ENCODE peak calls at places on chromosomes 1 and 21, in seven cellular contexts. One of them, this sample, is unnamed.
A peak's percentile ranks its signal among the peaks of the same experiment; 100 is the strongest.

GRCh38 chr1:246301553-246302250 is 205.4 kb downstream of the SMYD3 start:
- DNase-seq in HL-60: no peak
- DNase-seq in activated CD8-positive, alpha-beta T cell treated with anti-CD3 and anti-CD28 coated beads for 36 hours: no peak
- DNase-seq in AG09309: no peak
- DNase-seq in omental fat pad: no peak
- DNase-seq in progenitor cell of endocrine pancreas: no peak
- DNase-seq in adrenal gland: no peak
- DNase-seq in this sample: no peak

GRCh38 chr1:70200065-70200464 is 5.3 kb downstream of the LRRC40 start:
- DNase-seq in progenitor cell of endocrine pancreas: no peak
- DNase-seq in AG09309: no peak
- DNase-seq in activated CD8-positive, alpha-beta T cell treated with anti-CD3 and anti-CD28 coated beads for 36 hours: no peak
- DNase-seq in omental fat pad: no peak
- DNase-seq in HL-60: no peak
- DNase-seq in adrenal gland: no peak
- DNase-seq in this sample: no peak

GRCh38 chr1:245501635-245502034 is 346.9 kb downstream of the KIF26B start:
- DNase-seq in HL-60: peak; percentile 41
- DNase-seq in adrenal gland: no peak
- DNase-seq in AG09309: no peak
- DNase-seq in omental fat pad: no peak
- DNase-seq in activated CD8-positive, alpha-beta T cell treated with anti-CD3 and anti-CD28 coated beads for 36 hours: no peak
- DNase-seq in progenitor cell of endocrine pancreas: no peak
- DNase-seq in this sample: no peak

GRCh38 chr1:93704063-93704462 is 22.4 kb upstream of the BCAR3 start:
- DNase-seq in adrenal gland: no peak
- DNase-seq in HL-60: no peak
- DNase-seq in progenitor cell of endocrine pancreas: no peak
- DNase-seq in AG09309: no peak
- DNase-seq in omental fat pad: no peak
- DNase-seq in activated CD8-positive, alpha-beta T cell treated with anti-CD3 and anti-CD28 coated beads for 36 hours: no peak
- DNase-seq in this sample: no peak

GRCh38 chr1:111789077-111789476 is 33.4 kb downstream of the DDX20 start:
- DNase-seq in HL-60: peak; percentile 13
- DNase-seq in progenitor cell of endocrine pancreas: no peak
- DNase-seq in adrenal gland: no peak
- DNase-seq in AG09309: peak; percentile 8
- DNase-seq in activated CD8-positive, alpha-beta T cell treated with anti-CD3 and anti-CD28 coated beads for 36 hours: no peak
- DNase-seq in omental fat pad: no peak
- DNase-seq in this sample: no peak

GRCh38 chr1:31755850-31756492 is 8.2 kb downstream of the ADGRB2 start:
- DNase-seq in adrenal gland: no peak
- DNase-seq in progenitor cell of endocrine pancreas: no peak
- DNase-seq in HL-60: no peak
- DNase-seq in omental fat pad: no peak
- DNase-seq in AG09309: no peak
- DNase-seq in activated CD8-positive, alpha-beta T cell treated with anti-CD3 and anti-CD28 coated beads for 36 hours: no peak
- DNase-seq in this sample: no peak

GRCh38 chr1:199786695-199787094 is 240.8 kb upstream of the NR5A2 start:
- DNase-seq in progenitor cell of endocrine pancreas: no peak
- DNase-seq in activated CD8-positive, alpha-beta T cell treated with anti-CD3 and anti-CD28 coated beads for 36 hours: no peak
- DNase-seq in omental fat pad: no peak
- DNase-seq in adrenal gland: no peak
- DNase-seq in AG09309: no peak
- DNase-seq in HL-60: no peak
- DNase-seq in this sample: no peak

GRCh38 chr1:226912587-226913176 is 27.4 kb upstream of the COQ8A start:
- DNase-seq in omental fat pad: no peak
- DNase-seq in HL-60: peak; percentile 11
- DNase-seq in activated CD8-positive, alpha-beta T cell treated with anti-CD3 and anti-CD28 coated beads for 36 hours: peak; percentile 69
- DNase-seq in AG09309: no peak
- DNase-seq in adrenal gland: peak; percentile 73
- DNase-seq in progenitor cell of endocrine pancreas: peak; percentile 58
- DNase-seq in this sample: peak; percentile 54

GRCh38 chr1:171786534-171786933 is 5.1 kb downstream of the METTL13 start:
- DNase-seq in progenitor cell of endocrine pancreas: no peak
- DNase-seq in HL-60: no peak
- DNase-seq in omental fat pad: no peak
- DNase-seq in AG09309: no peak
- DNase-seq in activated CD8-positive, alpha-beta T cell treated with anti-CD3 and anti-CD28 coated beads for 36 hours: no peak
- DNase-seq in adrenal gland: no peak
- DNase-seq in this sample: no peak

GRCh38 chr1:35852241-35852640 is 30.8 kb upstream of the AGO1 start:
- DNase-seq in progenitor cell of endocrine pancreas: no peak
- DNase-seq in adrenal gland: no peak
- DNase-seq in HL-60: no peak
- DNase-seq in AG09309: no peak
- DNase-seq in activated CD8-positive, alpha-beta T cell treated with anti-CD3 and anti-CD28 coated beads for 36 hours: no peak
- DNase-seq in omental fat pad: no peak
- DNase-seq in this sample: no peak

GRCh38 chr1:26276432-26276838 is 3.5 kb upstream of the SH3BGRL3 start:
- DNase-seq in omental fat pad: no peak
- DNase-seq in HL-60: no peak
- DNase-seq in progenitor cell of endocrine pancreas: no peak
- DNase-seq in activated CD8-positive, alpha-beta T cell treated with anti-CD3 and anti-CD28 coated beads for 36 hours: no peak
- DNase-seq in AG09309: no peak
- DNase-seq in adrenal gland: no peak
- DNase-seq in this sample: no peak

GRCh38 chr1:213759359-213760181 is 228.2 kb upstream of the PROX1 start:
- DNase-seq in HL-60: no peak
- DNase-seq in AG09309: no peak
- DNase-seq in progenitor cell of endocrine pancreas: no peak
- DNase-seq in activated CD8-positive, alpha-beta T cell treated with anti-CD3 and anti-CD28 coated beads for 36 hours: no peak
- DNase-seq in omental fat pad: no peak
- DNase-seq in adrenal gland: no peak
- DNase-seq in this sample: no peak

GRCh38 chr1:64038965-64039926 is 164.2 kb upstream of the UBE2U start:
- DNase-seq in progenitor cell of endocrine pancreas: no peak
- DNase-seq in omental fat pad: no peak
- DNase-seq in AG09309: peak; percentile 93
- DNase-seq in adrenal gland: peak; percentile 58
- DNase-seq in activated CD8-positive, alpha-beta T cell treated with anti-CD3 and anti-CD28 coated beads for 36 hours: no peak
- DNase-seq in HL-60: no peak
- DNase-seq in this sample: no peak

GRCh38 chr1:43058545-43059360 is 100.1 kb upstream of the SLC2A1 start:
- DNase-seq in progenitor cell of endocrine pancreas: no peak
- DNase-seq in AG09309: no peak
- DNase-seq in activated CD8-positive, alpha-beta T cell treated with anti-CD3 and anti-CD28 coated beads for 36 hours: peak; percentile 56
- DNase-seq in HL-60: no peak
- DNase-seq in omental fat pad: no peak
- DNase-seq in adrenal gland: no peak
- DNase-seq in this sample: no peak

GRCh38 chr1:225462714-225463574 is 35.1 kb upstream of the LBR start:
- DNase-seq in omental fat pad: no peak
- DNase-seq in adrenal gland: peak; percentile 15
- DNase-seq in activated CD8-positive, alpha-beta T cell treated with anti-CD3 and anti-CD28 coated beads for 36 hours: no peak
- DNase-seq in HL-60: no peak
- DNase-seq in progenitor cell of endocrine pancreas: no peak
- DNase-seq in AG09309: no peak
- DNase-seq in this sample: no peak

GRCh38 chr1:201127755-201128455 is 921 bp upstream of the ASCL5 start:
- DNase-seq in HL-60: no peak
- DNase-seq in activated CD8-positive, alpha-beta T cell treated with anti-CD3 and anti-CD28 coated beads for 36 hours: no peak
- DNase-seq in omental fat pad: no peak
- DNase-seq in AG09309: no peak
- DNase-seq in adrenal gland: no peak
- DNase-seq in progenitor cell of endocrine pancreas: no peak
- DNase-seq in this sample: no peak

GRCh38 chr1:209403921-209404320 is 179.6 kb upstream of the CAMK1G start:
- DNase-seq in AG09309: no peak
- DNase-seq in HL-60: no peak
- DNase-seq in activated CD8-positive, alpha-beta T cell treated with anti-CD3 and anti-CD28 coated beads for 36 hours: no peak
- DNase-seq in adrenal gland: no peak
- DNase-seq in progenitor cell of endocrine pancreas: no peak
- DNase-seq in omental fat pad: no peak
- DNase-seq in this sample: no peak

GRCh38 chr1:42767510-42767924 is 468 bp downstream of the C1orf50 start:
- DNase-seq in omental fat pad: no peak
- DNase-seq in HL-60: no peak
- DNase-seq in progenitor cell of endocrine pancreas: no peak
- DNase-seq in AG09309: no peak
- DNase-seq in adrenal gland: no peak
- DNase-seq in activated CD8-positive, alpha-beta T cell treated with anti-CD3 and anti-CD28 coated beads for 36 hours: no peak
- DNase-seq in this sample: no peak

GRCh38 chr21:44576025-44576420 is 2.5 kb downstream of the KRTAP10-4 start:
- DNase-seq in AG09309: no peak
- DNase-seq in adrenal gland: no peak
- DNase-seq in progenitor cell of endocrine pancreas: no peak
- DNase-seq in omental fat pad: no peak
- DNase-seq in activated CD8-positive, alpha-beta T cell treated with anti-CD3 and anti-CD28 coated beads for 36 hours: no peak
- DNase-seq in HL-60: no peak
- DNase-seq in this sample: no peak

GRCh38 chr1:160836981-160837557 is 25.6 kb downstream of the CD244 start:
- DNase-seq in HL-60: no peak
- DNase-seq in adrenal gland: no peak
- DNase-seq in AG09309: no peak
- DNase-seq in progenitor cell of endocrine pancreas: no peak
- DNase-seq in omental fat pad: no peak
- DNase-seq in activated CD8-positive, alpha-beta T cell treated with anti-CD3 and anti-CD28 coated beads for 36 hours: no peak
- DNase-seq in this sample: no peak

GRCh38 chr1:160836561-160836960 is 26.1 kb downstream of the CD244 start:
- DNase-seq in AG09309: no peak
- DNase-seq in progenitor cell of endocrine pancreas: no peak
- DNase-seq in adrenal gland: no peak
- DNase-seq in HL-60: no peak
- DNase-seq in omental fat pad: no peak
- DNase-seq in activated CD8-positive, alpha-beta T cell treated with anti-CD3 and anti-CD28 coated beads for 36 hours: no peak
- DNase-seq in this sample: no peak

GRCh38 chr1:160838876-160839275 is 23.8 kb downstream of the CD244 start:
- DNase-seq in HL-60: no peak
- DNase-seq in adrenal gland: no peak
- DNase-seq in progenitor cell of endocrine pancreas: no peak
- DNase-seq in activated CD8-positive, alpha-beta T cell treated with anti-CD3 and anti-CD28 coated beads for 36 hours: peak; percentile 45
- DNase-seq in AG09309: no peak
- DNase-seq in omental fat pad: no peak
- DNase-seq in this sample: no peak

GRCh38 chr1:160834945-160835565 is 27.6 kb downstream of the CD244 start:
- DNase-seq in progenitor cell of endocrine pancreas: no peak
- DNase-seq in adrenal gland: no peak
- DNase-seq in activated CD8-positive, alpha-beta T cell treated with anti-CD3 and anti-CD28 coated beads for 36 hours: peak; percentile 56
- DNase-seq in omental fat pad: no peak
- DNase-seq in HL-60: no peak
- DNase-seq in AG09309: no peak
- DNase-seq in this sample: no peak

GRCh38 chr1:160837558-160838205 is 25.0 kb downstream of the CD244 start:
- DNase-seq in AG09309: no peak
- DNase-seq in progenitor cell of endocrine pancreas: no peak
- DNase-seq in HL-60: no peak
- DNase-seq in adrenal gland: no peak
- DNase-seq in activated CD8-positive, alpha-beta T cell treated with anti-CD3 and anti-CD28 coated beads for 36 hours: peak; percentile 92
- DNase-seq in omental fat pad: no peak
- DNase-seq in this sample: peak; percentile 82
- TF ChIP-seq CTCF in AG09309: no peak
- TF ChIP-seq CTCF in progenitor cell of endocrine pancreas: no peak
- TF ChIP-seq CTCF in HL-60: no peak
- TF ChIP-seq CTCF in adrenal gland: no peak
- TF ChIP-seq CTCF in activated CD8-positive, alpha-beta T cell treated with anti-CD3 and anti-CD28 coated beads for 36 hours: peak; percentile 44
- TF ChIP-seq CTCF in omental fat pad: no peak
- TF ChIP-seq CTCF in this sample: no peak

GRCh38 chr1:204494281-204495077 is at the start of gene PIK3C2B:
- DNase-seq in HL-60: peak; percentile 77
- DNase-seq in progenitor cell of endocrine pancreas: peak; percentile 77
- DNase-seq in omental fat pad: no peak
- DNase-seq in AG09309: no peak
- DNase-seq in activated CD8-positive, alpha-beta T cell treated with anti-CD3 and anti-CD28 coated beads for 36 hours: peak; percentile 81
- DNase-seq in adrenal gland: peak; percentile 88
- DNase-seq in this sample: peak; percentile 87
- TF ChIP-seq CTCF in HL-60: peak; percentile 34
- TF ChIP-seq CTCF in progenitor cell of endocrine pancreas: peak; percentile 58
- TF ChIP-seq CTCF in omental fat pad: no peak
- TF ChIP-seq CTCF in AG09309: peak; percentile 41
- TF ChIP-seq CTCF in activated CD8-positive, alpha-beta T cell treated with anti-CD3 and anti-CD28 coated beads for 36 hours: peak; percentile 58
- TF ChIP-seq CTCF in adrenal gland: peak; percentile 19
- TF ChIP-seq CTCF in this sample: peak; percentile 72

DNA sequence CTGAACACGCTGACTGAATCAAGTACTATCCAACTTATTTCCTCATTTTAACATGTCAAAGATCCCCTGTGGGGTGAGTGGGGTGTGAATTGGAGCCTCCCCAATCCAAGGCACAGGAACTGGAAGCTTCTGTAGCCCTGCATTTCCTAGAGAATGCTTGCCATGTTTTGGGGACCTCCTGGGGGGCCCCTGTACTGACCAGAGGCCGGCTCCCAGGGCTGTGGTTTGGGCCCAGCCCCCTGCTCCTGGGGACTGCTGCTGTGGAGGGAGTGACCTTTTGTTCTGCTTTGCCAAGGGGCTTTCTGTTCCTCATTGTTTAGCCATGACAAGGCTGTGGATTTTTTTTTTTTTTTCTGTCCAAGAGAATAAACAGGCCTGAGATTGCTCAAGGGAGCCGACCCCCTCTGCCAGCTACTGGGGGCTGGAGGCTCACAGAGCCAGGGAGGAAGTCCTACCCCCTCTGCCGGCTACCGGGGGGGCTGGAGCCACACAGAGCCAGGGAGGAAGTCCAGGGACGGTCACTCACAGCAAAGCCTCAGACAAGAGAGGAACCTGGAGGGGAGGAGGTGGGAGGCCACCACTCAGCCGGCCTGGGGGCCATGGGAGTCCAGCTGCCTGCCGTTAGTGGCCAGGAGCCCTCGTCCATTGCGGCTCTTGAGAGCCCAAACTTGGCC is 17.4 kb downstream of the TNFRSF1B start:
- DNase-seq in HL-60: peak; percentile 85
- DNase-seq in progenitor cell of endocrine pancreas: no peak
- DNase-seq in AG09309: no peak
- DNase-seq in activated CD8-positive, alpha-beta T cell treated with anti-CD3 and anti-CD28 coated beads for 36 hours: no peak
- DNase-seq in omental fat pad: no peak
- DNase-seq in adrenal gland: peak; percentile 80
- DNase-seq in this sample: peak; percentile 92
- TF ChIP-seq CTCF in HL-60: no peak
- TF ChIP-seq CTCF in progenitor cell of endocrine pancreas: no peak
- TF ChIP-seq CTCF in AG09309: peak; percentile 42
- TF ChIP-seq CTCF in activated CD8-positive, alpha-beta T cell treated with anti-CD3 and anti-CD28 coated beads for 36 hours: no peak
- TF ChIP-seq CTCF in omental fat pad: no peak
- TF ChIP-seq CTCF in adrenal gland: no peak
- TF ChIP-seq CTCF in this sample: peak; percentile 52

DNA sequence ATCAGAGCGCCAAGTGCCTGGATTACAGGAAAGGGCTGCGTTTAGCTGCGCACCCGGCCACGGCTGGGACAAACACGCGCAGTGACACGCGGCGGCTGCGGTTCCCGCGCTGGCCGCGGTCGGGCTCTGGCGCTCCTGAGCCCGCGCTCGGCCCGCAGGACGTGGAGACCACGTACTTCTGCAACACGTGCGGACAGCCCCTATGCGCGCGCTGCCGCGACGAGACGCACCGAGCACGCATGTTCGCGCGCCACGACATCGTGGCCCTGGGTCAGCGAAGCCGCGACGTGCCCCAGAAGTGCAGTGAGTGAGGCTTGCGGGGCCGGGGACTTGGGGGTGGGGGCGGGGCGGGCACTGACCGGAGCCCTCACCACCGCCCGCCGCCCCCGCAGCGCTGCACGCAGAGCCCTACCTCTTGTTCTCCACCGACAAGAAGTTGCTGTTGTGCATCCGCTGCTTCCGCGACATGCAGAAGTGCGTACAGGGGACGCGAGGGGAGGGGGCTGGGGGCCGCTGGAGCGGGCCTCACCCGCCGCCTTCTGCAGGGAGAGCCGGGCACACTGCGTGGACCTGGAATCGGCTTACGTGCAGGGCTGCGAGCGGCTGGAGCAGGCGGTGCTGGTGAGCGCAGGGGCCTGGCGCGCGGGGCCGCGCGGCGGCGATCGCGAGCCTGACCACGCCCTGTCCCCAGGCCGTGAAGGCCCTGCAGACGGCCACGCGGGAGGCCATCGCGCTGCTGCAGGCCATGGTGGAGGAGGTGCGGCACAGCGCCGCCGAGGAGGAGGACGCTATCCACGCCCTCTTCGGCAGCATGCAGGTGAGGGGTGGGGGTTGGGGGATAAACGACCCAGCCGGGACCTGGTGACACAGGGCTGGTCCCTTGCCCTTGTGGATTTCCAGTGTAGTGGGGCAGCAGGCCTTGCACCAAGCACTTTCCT is 3.1 kb downstream of the RNF207 start:
- DNase-seq in activated CD8-positive, alpha-beta T cell treated with anti-CD3 and anti-CD28 coated beads for 36 hours: peak; percentile 36
- DNase-seq in progenitor cell of endocrine pancreas: peak; percentile 43
- DNase-seq in HL-60: peak; percentile 84
- DNase-seq in AG09309: no peak
- DNase-seq in adrenal gland: peak; percentile 70
- DNase-seq in omental fat pad: no peak
- DNase-seq in this sample: peak; percentile 60
- TF ChIP-seq CTCF in activated CD8-positive, alpha-beta T cell treated with anti-CD3 and anti-CD28 coated beads for 36 hours: peak; percentile 23
- TF ChIP-seq CTCF in progenitor cell of endocrine pancreas: peak; percentile 55
- TF ChIP-seq CTCF in HL-60: peak; percentile 49
- TF ChIP-seq CTCF in AG09309: peak; percentile 25
- TF ChIP-seq CTCF in adrenal gland: peak; percentile 54
- TF ChIP-seq CTCF in omental fat pad: no peak
- TF ChIP-seq CTCF in this sample: peak; percentile 55

This sample was measured in heart left ventricle.